ENCODE peak calls at places on chromosome 16, in six cellular contexts. O is fibroblast of lung, E is fibroblast of pulmonary artery, G is cardiac muscle cell, S is WTC11, A is lower lobe of right lung. Z is an unnamed sample.

GRCh38 chr16:55035037-55035436 is 104.4 kb downstream of the IRX5 start:
- DNase-seq in O (no peak), E (no peak), G (peak; percentile 22), S (peak; percentile 83), A (peak; percentile 53), Z (peak; percentile 64)

GRCh38 chr16:89915303-89916232 is 3.1 kb upstream of the MC1R start:
- DNase-seq in O (no peak), E (no peak), G (no peak), S (no peak), A (no peak), Z (no peak)

GRCh38 chr16:65964752-65965151 is 401.7 kb upstream of the CDH5 start:
- DNase-seq in O (no peak), E (no peak), G (no peak), S (peak; percentile 32), A (no peak), Z (no peak)

GRCh38 chr16:84610385-84610784 is 7.5 kb downstream of the COTL1 start:
- DNase-seq in O (no peak), E (no peak), G (no peak), S (no peak), A (no peak), Z (no peak)

GRCh38 chr16:68146583-68146982 is 61.4 kb downstream of the NFATC3 start:
- DNase-seq in O (peak; percentile 17), E (peak; percentile 72), G (peak; percentile 71), S (no peak), A (no peak), Z (no peak)

GRCh38 chr16:35173295-35173694 is 1713.9 kb downstream of the TP53TG3F start:
- DNase-seq in O (no peak), E (no peak), G (no peak), S (no peak), A (peak; percentile 24), Z (no peak)

GRCh38 chr16:71328151-71328550 is 30.4 kb upstream of the CALB2 start:
- DNase-seq in O (no peak), E (no peak), G (no peak), S (no peak), A (no peak), Z (no peak)

GRCh38 chr16:85625485-85626117 is 12.5 kb downstream of the GSE1 start:
- DNase-seq in O (no peak), E (no peak), G (no peak), S (no peak), A (no peak), Z (no peak)

GRCh38 chr16:11283820-11284248 is 2.7 kb upstream of the PRM1 start:
- DNase-seq in O (no peak), E (peak; percentile 45), G (peak; percentile 67), S (no peak), A (no peak), Z (no peak)

GRCh38 chr16:3202903-3203539 is 15.0 kb downstream of the OR1F1 start:
- DNase-seq in O (no peak), E (no peak), G (no peak), S (no peak), A (no peak), Z (no peak)

GRCh38 chr16:37511-37910 is 15.9 kb downstream of the POLR3K start:
- DNase-seq in O (no peak), E (peak; percentile 8), G (peak; percentile 18), S (no peak), A (peak; percentile 58), Z (no peak)

GRCh38 chr16:57663917-57664661 is 4.0 kb upstream of the ADGRG3 start:
- DNase-seq in O (no peak), E (no peak), G (no peak), S (no peak), A (no peak), Z (no peak)

GRCh38 chr16:74606521-74607309 is at the start of gene GLG1:
- DNase-seq in O (peak; percentile 90), E (peak; percentile 91), G (peak; percentile 94), S (peak; percentile 90), A (peak; percentile 95), Z (peak; percentile 90)

GRCh38 chr16:23575834-23576233 is 18.3 kb downstream of the UBFD1 start:
- DNase-seq in O (no peak), E (no peak), G (no peak), S (no peak), A (no peak), Z (no peak)

GRCh38 chr16:23663918-23664317 is 14.8 kb upstream of the PLK1 start:
- DNase-seq in O (no peak), E (no peak), G (no peak), S (no peak), A (no peak), Z (no peak)

GRCh38 chr16:57372372-57373116 is at the start of gene CX3CL1:
- DNase-seq in O (peak; percentile 75), E (peak; percentile 50), G (peak; percentile 69), S (peak; percentile 68), A (peak; percentile 62), Z (no peak)

GRCh38 chr16:10511829-10512228 is 68.6 kb downstream of the EMP2 start:
- DNase-seq in O (no peak), E (no peak), G (no peak), S (no peak), A (no peak), Z (no peak)

DNA sequence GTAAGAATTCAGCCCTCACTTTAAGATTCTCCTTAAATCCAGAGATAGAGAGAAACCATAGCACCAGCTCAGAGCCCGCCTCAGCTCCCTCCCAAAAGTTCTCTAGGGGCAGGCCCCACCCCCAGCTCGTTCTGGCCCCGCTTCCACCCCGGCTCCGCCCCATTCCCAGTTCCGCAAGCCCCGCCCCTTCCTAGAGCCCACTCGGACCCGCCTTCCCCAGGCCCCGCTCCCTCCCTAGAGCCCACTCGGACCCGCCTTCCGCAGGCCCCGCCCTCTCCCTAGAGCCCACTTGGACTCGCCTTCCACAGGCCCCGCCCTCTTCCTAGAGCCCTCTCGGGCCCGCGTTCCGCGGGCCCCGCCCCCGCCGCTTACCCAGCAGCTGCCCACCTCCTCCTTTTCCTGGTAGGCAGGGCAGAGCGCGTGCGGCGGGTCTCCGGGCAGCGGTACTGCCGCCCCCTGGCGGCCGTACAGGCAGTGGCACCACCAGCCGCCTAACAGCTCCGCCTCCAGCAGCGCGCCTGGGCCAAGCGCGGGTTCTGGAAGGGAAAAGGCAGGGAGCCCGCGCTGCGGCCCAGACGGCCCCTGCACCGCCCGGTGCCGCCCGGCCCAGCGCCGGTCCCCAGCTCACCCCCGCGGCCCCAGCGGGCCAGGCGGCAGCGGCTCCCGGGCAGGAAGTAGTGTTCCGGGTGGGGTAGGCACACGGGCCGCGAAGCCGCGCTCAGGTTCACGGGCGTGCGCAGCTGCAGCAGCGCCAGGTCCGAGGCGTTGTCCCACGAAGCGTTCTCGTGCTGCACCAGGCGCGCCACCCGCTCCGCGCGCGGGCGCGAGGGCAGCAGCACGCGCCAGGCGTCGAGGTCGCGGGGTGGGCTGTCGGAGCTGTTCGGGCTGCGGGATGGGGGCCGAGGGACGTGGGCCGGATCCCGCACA is 6.8 kb upstream of the PRSS8 start:
- DNase-seq in O (peak; percentile 96), E (peak; percentile 99), G (peak; percentile 100), S (peak; percentile 100), A (peak; percentile 100), Z (peak; percentile 99)
- TF ChIP-seq CTCF in O (peak; percentile 81), E (peak; percentile 73), G (peak; percentile 86), S (peak; percentile 94), A (peak; percentile 89), Z (peak; percentile 90)

GRCh38 chr16:1366060-1366711 is 14.5 kb downstream of the GNPTG start:
- DNase-seq in O (no peak), E (no peak), G (no peak), S (no peak), A (no peak), Z (no peak)

GRCh38 chr16:1361685-1362360 is 10.1 kb downstream of the GNPTG start:
- DNase-seq in O (no peak), E (no peak), G (no peak), S (no peak), A (no peak), Z (no peak)

GRCh38 chr16:1362807-1363206 is 11.1 kb downstream of the GNPTG start:
- DNase-seq in O (no peak), E (no peak), G (no peak), S (no peak), A (no peak), Z (no peak)

GRCh38 chr16:1364510-1364909 is 12.8 kb downstream of the GNPTG start:
- DNase-seq in O (no peak), E (no peak), G (no peak), S (no peak), A (no peak), Z (no peak)

DNA sequence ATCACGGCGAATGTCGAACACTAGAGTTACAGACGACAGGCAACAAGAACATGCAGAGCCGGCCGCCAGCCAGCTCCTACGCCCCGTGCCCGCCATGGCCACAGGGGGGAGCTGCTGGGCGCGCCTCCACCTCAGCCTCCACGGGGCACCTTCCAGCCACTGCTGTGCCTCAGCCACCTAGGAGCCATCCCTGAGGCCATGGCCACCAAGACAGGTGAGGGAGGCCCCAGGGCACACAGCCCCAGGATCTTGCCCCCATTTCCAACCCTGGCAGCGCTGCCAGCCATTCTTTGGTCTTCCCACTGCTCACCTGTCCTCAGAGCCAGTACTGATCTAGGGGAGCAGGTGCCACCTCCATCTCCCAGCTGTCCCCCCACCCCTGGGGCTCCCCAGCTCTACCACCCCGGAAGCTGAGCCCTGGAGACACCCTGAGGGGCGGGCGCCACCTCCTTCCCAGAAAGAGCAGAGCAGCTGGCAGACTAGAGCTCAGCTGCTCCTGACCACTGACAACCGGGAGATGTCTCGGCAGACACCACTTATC is 11.8 kb downstream of the GNPTG start:
- DNase-seq in O (peak; percentile 13), E (peak; percentile 40), G (peak; percentile 41), S (peak; percentile 79), A (peak; percentile 74), Z (peak; percentile 65)
- TF ChIP-seq CTCF in O (peak; percentile 47), E (peak; percentile 61), G (peak; percentile 71), S (peak; percentile 77), A (peak; percentile 76), Z (peak; percentile 69)

GRCh38 chr16:83355570-83356218 is 452.1 kb upstream of the HSBP1 start:
- DNase-seq in O (no peak), E (no peak), G (no peak), S (no peak), A (no peak), Z (no peak)

GRCh38 chr16:83353241-83353640 is 454.5 kb upstream of the HSBP1 start:
- DNase-seq in O (no peak), E (no peak), G (no peak), S (no peak), A (no peak), Z (no peak)

GRCh38 chr16:83356986-83357385 is 450.8 kb upstream of the HSBP1 start:
- DNase-seq in O (no peak), E (no peak), G (no peak), S (no peak), A (no peak), Z (no peak)

GRCh38 chr16:83354015-83354414 is 453.8 kb upstream of the HSBP1 start:
- DNase-seq in O (no peak), E (no peak), G (no peak), S (no peak), A (no peak), Z (no peak)

GRCh38 chr16:83356266-83356665 is 451.5 kb upstream of the HSBP1 start:
- DNase-seq in O (peak; percentile 71), E (peak; percentile 79), G (peak; percentile 71), S (peak; percentile 15), A (no peak), Z (peak; percentile 77)
- TF ChIP-seq CTCF in O (peak; percentile 69), E (peak; percentile 83), G (peak; percentile 79), S (peak; percentile 31), A (peak; percentile 43), Z (peak; percentile 43)

DNA sequence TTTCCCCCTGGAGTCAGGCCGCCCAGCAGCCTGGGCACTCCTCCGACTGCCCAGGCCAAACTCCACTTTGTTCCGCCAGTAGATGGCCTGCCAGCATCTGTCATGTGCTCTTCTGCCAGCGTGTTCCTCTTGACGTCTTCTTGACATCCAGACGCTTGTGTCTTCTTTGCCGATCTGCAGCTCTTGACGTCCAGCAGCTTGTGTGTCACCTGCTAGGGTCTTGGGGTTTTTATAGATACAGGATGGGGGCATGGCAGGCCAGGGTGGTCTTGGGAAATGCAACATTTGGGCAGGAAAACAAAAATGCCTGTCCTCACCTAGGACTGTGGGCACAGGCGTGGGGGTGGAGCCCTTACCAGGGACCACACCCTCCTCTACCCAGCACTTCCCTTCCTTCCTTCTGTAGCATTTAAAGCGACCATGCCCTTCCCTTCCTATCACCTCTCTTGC is 88.7 kb downstream of the BMERB1 start:
- DNase-seq in O (no peak), E (no peak), G (no peak), S (peak; percentile 18), A (peak; percentile 59), Z (peak; percentile 15)
- TF ChIP-seq CTCF in O (no peak), E (no peak), G (no peak), S (no peak), A (no peak), Z (no peak)